ENCODE peak calls at places on chromosomes 11 and 22, in five cellular contexts. U is tibial artery, T is BE2C, R is IMR-90, S is lower lobe of right lung. C is an unnamed sample.
A peak's percentile ranks its signal among the peaks of the same experiment; 100 is the strongest.

GRCh38 chr11:117908261-117908895 is 20.8 kb downstream of the TMPRSS13 start:
- DNase-seq in T (no peak), R (no peak), U (no peak), S (no peak), C (no peak)

GRCh38 chr11:108870373-108871020 is 205.6 kb downstream of the DDX10 start:
- DNase-seq in R (peak; percentile 87), U (no peak), T (no peak), S (no peak), C (no peak)

GRCh38 chr11:3132831-3133455 is 32.2 kb downstream of the OSBPL5 start:
- DNase-seq in R (no peak), T (peak; percentile 3), S (no peak), U (no peak), C (peak; percentile 30)

GRCh38 chr11:35541621-35542375 is 16.4 kb upstream of the PAMR1 start:
- DNase-seq in U (peak; percentile 75), S (no peak), R (peak; percentile 93), T (no peak), C (no peak)

GRCh38 chr11:118921121-118921928 is 4.4 kb downstream of the BCL9L start:
- DNase-seq in R (peak; percentile 88), S (peak; percentile 80), U (peak; percentile 91), T (no peak), C (peak; percentile 83)

GRCh38 chr11:64429970-64430369 is 71.0 kb downstream of the RPS6KA4 start:
- DNase-seq in U (no peak), S (no peak), R (no peak), T (no peak), C (no peak)

GRCh38 chr11:111604392-111605009 is 2.3 kb downstream of the SIK2 start:
- DNase-seq in R (peak; percentile 45), T (no peak), U (no peak), S (no peak), C (no peak)

GRCh38 chr11:2533642-2534115 is 88.9 kb downstream of the KCNQ1 start:
- DNase-seq in U (peak; percentile 62), R (peak; percentile 91), S (peak; percentile 84), T (peak; percentile 5), C (peak; percentile 84)

GRCh38 chr11:114891911-114892310 is 213.6 kb downstream of the NXPE2 start:
- DNase-seq in R (no peak), U (no peak), S (no peak), T (no peak), C (no peak)

GRCh38 chr11:28105869-28106268 is 2.1 kb downstream of the KIF18A start:
- DNase-seq in U (no peak), R (no peak), T (no peak), S (no peak), C (no peak)

GRCh38 chr11:102733232-102733875 is 8.6 kb upstream of the MMP8 start:
- DNase-seq in U (peak; percentile 26), R (peak; percentile 47), T (peak; percentile 73), S (peak; percentile 68), C (peak; percentile 77)

GRCh38 chr11:107018902-107019493 is 722 bp upstream of the GUCY1A2 start:
- DNase-seq in T (peak; percentile 23), U (peak; percentile 43), S (peak; percentile 59), R (peak; percentile 61), C (peak; percentile 80)

GRCh38 chr11:58629857-58630256 is 7.4 kb downstream of the CNTF start:
- DNase-seq in T (peak; percentile 11), R (peak; percentile 71), S (no peak), U (no peak), C (no peak)

GRCh38 chr11:76723548-76723947 is 53.0 kb upstream of the LRRC32 start:
- DNase-seq in T (no peak), R (no peak), U (no peak), S (no peak), C (no peak)

GRCh38 chr11:76719686-76720085 is 49.1 kb upstream of the LRRC32 start:
- DNase-seq in R (no peak), U (no peak), T (no peak), S (no peak), C (peak; percentile 67)

GRCh38 chr11:76724162-76724768 is 53.7 kb upstream of the LRRC32 start:
- DNase-seq in U (no peak), R (no peak), T (no peak), S (no peak), C (peak; percentile 15)

GRCh38 chr11:76723142-76723541 is 52.6 kb upstream of the LRRC32 start:
- DNase-seq in U (no peak), R (no peak), S (no peak), T (no peak), C (no peak)

GRCh38 chr11:76721755-76722677 is 51.5 kb upstream of the LRRC32 start:
- DNase-seq in R (peak; percentile 73), S (peak; percentile 88), T (peak; percentile 89), U (peak; percentile 88), C (peak; percentile 88)
- H3K4me3 ChIP-seq in R (no peak overlapping the region), S (no peak overlapping the region), T (peak overlapping the region; percentile 31), U (no peak overlapping the region), C (no peak overlapping the region)

DNA sequence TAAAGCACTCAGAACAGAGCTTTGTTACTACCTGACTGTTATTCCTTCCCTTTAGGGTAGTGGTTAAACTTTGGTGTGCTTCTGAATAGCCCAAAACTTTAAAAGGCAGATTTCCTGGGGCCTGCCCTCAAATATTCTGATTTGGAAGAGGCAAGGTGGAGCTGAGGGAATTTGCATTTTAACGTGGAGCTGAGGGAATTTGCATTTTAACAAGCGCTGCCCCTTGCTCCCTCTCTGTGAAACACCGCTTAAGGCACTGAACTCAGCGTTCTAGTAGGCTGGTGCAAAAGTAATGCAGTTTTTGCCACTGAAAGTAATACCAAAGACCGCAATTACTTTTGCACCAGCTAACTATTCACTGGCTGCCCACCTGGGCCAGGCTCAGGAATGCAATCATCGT is 35.0 kb downstream of the TPST2 start:
- DNase-seq in T (no peak), U (no peak), R (no peak), S (no peak), C (no peak)
- H3K36me3 ChIP-seq in T (no peaks in the 10 kb centered on the region), U (no peaks in the 10 kb centered on the region), R (no peaks in the 10 kb centered on the region), S (no peaks in the 10 kb centered on the region), C (no peaks in the 10 kb centered on the region)

GRCh38 chr11:32092581-32093170 is 1.8 kb downstream of the RCN1 start:
- DNase-seq in R (no peak), S (no peak), T (no peak), U (no peak), C (no peak)
- H3K4me3 ChIP-seq in R (peak overlapping the region; percentile 96), S (peak overlapping the region; percentile 84), T (no peak overlapping the region), U (peak overlapping the region; percentile 99), C (peak overlapping the region; percentile 82)

DNA sequence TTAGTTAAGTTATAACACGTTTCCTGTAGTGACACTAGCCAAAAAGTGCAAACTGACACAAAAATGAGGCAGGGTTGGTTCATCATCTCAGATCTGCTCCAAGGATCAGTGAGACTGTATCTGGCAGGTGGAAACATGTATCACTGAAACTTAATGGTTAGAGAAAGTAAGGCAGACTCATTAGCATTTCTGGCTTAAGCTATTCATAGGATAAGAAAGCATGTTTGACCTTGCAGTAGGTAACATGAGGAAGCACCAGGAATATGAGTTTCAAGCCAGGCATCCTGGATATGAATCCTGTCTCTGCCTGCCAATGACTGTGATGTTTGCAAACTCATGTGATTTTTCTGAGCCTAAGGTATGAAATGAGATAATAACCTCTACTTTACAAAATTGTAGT is 732.1 kb downstream of the NELL1 start:
- DNase-seq in S (no peak), R (no peak), U (no peak), T (no peak), C (no peak)
- H3K36me3 ChIP-seq in S (no peaks in the 10 kb centered on the region), R (no peaks in the 10 kb centered on the region), U (no peaks in the 10 kb centered on the region), T (no peaks in the 10 kb centered on the region), C (no peaks in the 10 kb centered on the region)

C was measured in aorta.